ENCODE peak calls at places on chromosome 20, in five cellular contexts. K is right cardiac atrium, T is NCI-H748 treated with DMSO at 0.1 percent for 48 hours, G is adrenal gland, J is foreskin fibroblast. O is an unnamed sample.

GRCh38 chr20:49913399-49914047 is 1.8 kb downstream of the SPATA2 start:
- DNase-seq in G (no peak), T (no peak), K (no peak), J (no peak), O (no peak)

GRCh38 chr20:49594143-49594928 is 26.4 kb upstream of the PTGIS start:
- DNase-seq in J (peak; percentile 94), K (peak; percentile 84), T (no peak), G (no peak), O (no peak)

GRCh38 chr20:41232971-41233926 is 84.3 kb downstream of the ZHX3 start:
- DNase-seq in J (peak; percentile 93), G (no peak), K (no peak), T (no peak), O (peak; percentile 15)

GRCh38 chr20:23139524-23139923 is 53.4 kb upstream of the CD93 start:
- DNase-seq in G (no peak), J (no peak), K (no peak), T (peak; percentile 85), O (no peak)

GRCh38 chr20:59805786-59806577 is 127.5 kb downstream of the SYCP2 start:
- DNase-seq in K (no peak), G (no peak), T (no peak), J (no peak), O (no peak)

GRCh38 chr20:37897008-37897548 is 5.8 kb upstream of the VSTM2L start:
- DNase-seq in G (no peak), K (peak; percentile 45), J (no peak), T (no peak), O (no peak)

GRCh38 chr20:63037669-63038268 is 31.0 kb upstream of the BHLHE23 start:
- DNase-seq in G (no peak), K (no peak), J (no peak), T (no peak), O (no peak)

GRCh38 chr20:50273601-50274491 is 83.2 kb downstream of the CEBPB start:
- DNase-seq in J (no peak), T (no peak), K (peak; percentile 32), G (no peak), O (no peak)

GRCh38 chr20:1809121-1809520 is 86.1 kb upstream of the SIRPA start:
- DNase-seq in G (no peak), K (no peak), J (peak; percentile 77), T (no peak), O (no peak)

GRCh38 chr20:34544109-34544793 is 14.3 kb upstream of the MAP1LC3A start:
- DNase-seq in K (no peak), T (no peak), G (no peak), J (no peak), O (no peak)

GRCh38 chr20:24965065-24965919 is 16.2 kb downstream of the CST7 start:
- DNase-seq in J (no peak), G (no peak), K (no peak), T (no peak), O (no peak)

GRCh38 chr20:24761220-24762065 is 187.6 kb upstream of the CST7 start:
- DNase-seq in T (no peak), G (no peak), K (no peak), J (no peak), O (no peak)

GRCh38 chr20:51084598-51084997 is 61.7 kb upstream of the KCNG1 start:
- DNase-seq in G (no peak), J (no peak), T (peak; percentile 2), K (no peak), O (no peak)

GRCh38 chr20:37821691-37822655 is 81.0 kb upstream of the VSTM2L start:
- DNase-seq in G (no peak), J (peak; percentile 84), K (no peak), T (no peak), O (no peak)

GRCh38 chr20:14883324-14883723 is 545.9 kb upstream of the FLRT3 start:
- DNase-seq in K (no peak), T (no peak), J (no peak), G (no peak), O (no peak)

GRCh38 chr20:1888796-1889463 is 6.3 kb upstream of the SIRPA start:
- DNase-seq in T (no peak), G (no peak), J (no peak), K (peak; percentile 39), O (peak; percentile 95)

GRCh38 chr20:25040438-25040831 is 17.5 kb downstream of the ACSS1 start:
- DNase-seq in K (peak; percentile 34), J (peak; percentile 62), G (no peak), T (no peak), O (no peak)

GRCh38 chr20:25044261-25044560 is 13.7 kb downstream of the ACSS1 start:
- DNase-seq in T (no peak), J (no peak), G (no peak), K (no peak), O (no peak)

GRCh38 chr20:47620808-47621805 is 119.4 kb downstream of the NCOA3 start:
- DNase-seq in J (peak; percentile 51), T (no peak), K (no peak), G (no peak), O (peak; percentile 55)

GRCh38 chr20:14783766-14784165 is 446.4 kb upstream of the FLRT3 start:
- DNase-seq in T (no peak), K (no peak), J (no peak), G (no peak), O (no peak)

GRCh38 chr20:4684837-4685413 is 36.8 kb upstream of the PRND start:
- DNase-seq in G (no peak), K (no peak), T (no peak), J (peak; percentile 41), O (no peak)

GRCh38 chr20:57262244-57263126 is 4.0 kb downstream of the BMP7 start:
- DNase-seq in J (no peak), G (no peak), T (no peak), K (no peak), O (no peak)

GRCh38 chr20:52313335-52313963 is 121.9 kb upstream of the ZFP64 start:
- DNase-seq in K (no peak), J (no peak), G (peak; percentile 30), T (no peak), O (no peak)

GRCh38 chr20:62662422-62662821 is 20.1 kb downstream of the SLCO4A1 start:
- DNase-seq in J (peak; percentile 73), K (no peak), T (no peak), G (no peak), O (no peak)

GRCh38 chr20:23684261-23684660 is 4.6 kb downstream of the CST4 start:
- DNase-seq in T (no peak), K (no peak), J (no peak), G (no peak), O (no peak)

GRCh38 chr20:45905505-45906079 is 6.4 kb downstream of the PLTP start:
- DNase-seq in J (no peak), K (no peak), G (peak; percentile 81), T (no peak), O (no peak)

GRCh38 chr20:23754731-23755130 is 4.0 kb upstream of the CST1 start:
- DNase-seq in J (no peak), T (no peak), G (no peak), K (no peak), O (no peak)

GRCh38 chr20:53004267-53004813 is 32.2 kb downstream of the TSHZ2 start:
- DNase-seq in T (no peak), G (no peak), K (no peak), J (no peak), O (no peak)

GRCh38 chr20:37901280-37901666 is 1.7 kb upstream of the VSTM2L start:
- DNase-seq in G (no peak), T (no peak), K (no peak), J (no peak), O (no peak)

GRCh38 chr20:50335105-50335504 is 144.5 kb downstream of the CEBPB start:
- DNase-seq in K (no peak), G (no peak), J (no peak), T (no peak), O (no peak)

GRCh38 chr20:22836211-22836610 is 198.9 kb upstream of the SSTR4 start:
- DNase-seq in J (no peak), K (no peak), G (no peak), T (no peak), O (no peak)